ENCODE peak calls at places on chromosomes 3 and 15, in five cellular contexts. E is fibroblast of lung, N is IMR-90, L is HFF-Myc, Y is OCI-LY7. Z is an unnamed sample.

GRCh38 chr3:71006810-71007785 is 576.4 kb downstream of the FOXP1 start:
- DNase-seq in E (peak), N (no peak), L (no peak), Y (peak), Z (no peak)

GRCh38 chr3:9211155-9211950 is 38.1 kb downstream of the SRGAP3 start:
- DNase-seq in E (peak), N (peak), L (peak), Y (no peak), Z (no peak)

GRCh38 chr3:109478614-109479013 is 141.3 kb upstream of the DPPA4 start:
- DNase-seq in E (no peak), N (no peak), L (no peak), Y (no peak), Z (no peak)

GRCh38 chr15:89019436-89019835 is 68.8 kb upstream of the ABHD2 start:
- DNase-seq in E (no peak), N (no peak), L (no peak), Y (no peak), Z (no peak)

GRCh38 chr15:74884428-74885223 is 5.2 kb upstream of the MPI start:
- DNase-seq in E (no peak), N (peak), L (no peak), Y (no peak), Z (no peak)

GRCh38 chr3:153045150-153045549 is 116.9 kb upstream of the RAP2B start:
- DNase-seq in E (no peak), N (no peak), L (no peak), Y (no peak), Z (no peak)

GRCh38 chr3:124814620-124815421 is 72.3 kb downstream of the ITGB5 start:
- DNase-seq in E (peak), N (peak), L (no peak), Y (no peak), Z (no peak)

GRCh38 chr15:54941417-54941816 is 255.3 kb downstream of the RSL24D1 start:
- DNase-seq in E (no peak), N (no peak), L (no peak), Y (no peak), Z (no peak)

GRCh38 chr3:62379206-62379834 is 6.0 kb upstream of the FEZF2 start:
- DNase-seq in E (no peak), N (no peak), L (no peak), Y (no peak), Z (no peak)

GRCh38 chr3:10957976-10958749 is 34.4 kb upstream of the SLC6A1 start:
- DNase-seq in E (no peak), N (no peak), L (no peak), Y (no peak), Z (no peak)

GRCh38 chr3:68876112-68876713 is 56.1 kb downstream of the TAFA4 start:
- DNase-seq in E (peak), N (peak), L (peak), Y (peak), Z (peak)

GRCh38 chr3:184674626-184675025 is 37.2 kb downstream of the MAGEF1 start:
- DNase-seq in E (no peak), N (no peak), L (no peak), Y (no peak), Z (no peak)

GRCh38 chr15:39273805-39274411 is 307.0 kb upstream of the THBS1 start:
- DNase-seq in E (peak), N (peak), L (no peak), Y (no peak), Z (no peak)

GRCh38 chr3:112958749-112959560 is 15.9 kb downstream of the CD200R1 start:
- DNase-seq in E (peak), N (no peak), L (no peak), Y (no peak), Z (no peak)

GRCh38 chr3:152026033-152026556 is 152.7 kb downstream of the SUCNR1 start:
- DNase-seq in E (peak), N (peak), L (peak), Y (no peak), Z (peak)

GRCh38 chr3:3170998-3171397 is 8.5 kb downstream of the CRBN start:
- DNase-seq in E (peak), N (peak), L (no peak), Y (peak), Z (no peak)

GRCh38 chr3:133208184-133208583 is 170.0 kb downstream of the TMEM108 start:
- DNase-seq in E (no peak), N (no peak), L (no peak), Y (peak), Z (no peak)

GRCh38 chr3:35733276-35733675 is 94.0 kb downstream of the ARPP21 start:
- DNase-seq in E (no peak), N (no peak), L (no peak), Y (no peak), Z (no peak)

GRCh38 chr15:82936966-82937647 is 15.4 kb downstream of the HOMER2 start:
- DNase-seq in E (no peak), N (peak), L (no peak), Y (no peak), Z (peak)

GRCh38 chr15:92930776-92931175 is 30.7 kb downstream of the CHD2 start:
- DNase-seq in E (peak), N (peak), L (no peak), Y (no peak), Z (peak)

GRCh38 chr3:42179110-42179725 is 86.8 kb downstream of the CCK start:
- DNase-seq in E (peak), N (peak), L (peak), Y (no peak), Z (peak)

GRCh38 chr15:49675051-49675450 is 54.2 kb downstream of the DTWD1 start:
- DNase-seq in E (peak), N (peak), L (peak), Y (no peak), Z (peak)

DNA sequence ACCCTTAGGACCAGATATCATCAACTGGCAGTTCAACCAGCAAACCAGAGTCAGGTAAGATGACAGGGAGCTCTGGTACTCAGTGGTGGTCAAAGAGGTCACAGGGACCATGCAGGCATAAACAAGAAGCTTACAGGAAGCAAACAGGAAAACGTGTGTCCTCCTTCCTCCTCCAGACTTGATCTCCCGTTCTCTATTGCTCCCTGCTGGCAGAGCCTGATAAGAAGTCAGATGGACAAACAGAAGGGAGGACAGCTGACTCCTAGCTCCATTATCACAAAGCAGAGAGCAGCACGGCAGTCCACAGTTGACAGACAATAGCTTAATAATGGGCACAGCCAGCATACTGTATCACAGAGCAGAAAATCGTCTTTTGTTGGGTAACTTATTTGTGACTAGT is 156.5 kb upstream of the SLC2A2 start:
- DNase-seq in E (peak), N (peak), L (no peak), Y (no peak), Z (no peak)
- TF ChIP-seq CTCF in E (peak), N (peak), L (peak), Y (peak), Z (peak)

DNA sequence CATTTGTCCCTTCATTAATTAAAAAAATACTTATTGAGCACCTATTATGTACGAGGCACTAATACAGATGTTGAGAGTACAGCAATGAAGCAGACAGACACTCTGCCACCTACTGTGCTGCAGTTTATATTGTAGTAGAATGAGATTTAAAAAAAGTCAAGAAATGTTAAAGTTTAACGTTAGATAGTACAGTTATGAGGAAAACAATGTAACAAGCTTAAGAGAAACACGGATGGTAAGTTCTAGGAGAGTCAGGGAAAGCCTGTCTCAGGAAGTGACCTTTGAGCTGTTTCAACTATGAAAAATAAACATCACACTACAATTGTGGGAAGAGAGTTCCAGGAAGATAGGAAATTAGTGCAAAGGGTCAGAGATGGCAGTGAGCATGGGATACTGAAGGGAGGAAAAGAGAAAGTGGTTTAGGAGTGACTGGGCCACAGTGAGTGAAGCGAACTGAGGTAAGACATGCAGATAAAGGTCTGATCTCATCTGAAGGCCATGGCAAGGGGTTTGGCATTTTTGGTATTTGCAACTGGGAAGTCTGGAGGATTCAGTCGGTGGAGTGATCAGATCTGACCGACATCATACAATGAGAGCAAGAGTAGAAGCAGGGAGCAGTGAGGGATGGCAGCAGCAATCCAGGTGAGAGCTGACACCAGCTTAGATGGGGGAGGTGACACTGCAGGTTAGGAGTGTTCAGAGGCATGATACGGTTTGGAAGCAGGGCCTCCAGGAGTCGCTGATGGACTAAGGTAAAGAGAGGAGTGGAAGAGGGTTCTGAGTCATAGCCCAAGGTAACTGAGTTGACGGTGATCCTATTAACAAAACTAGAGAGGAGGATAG is 28.5 kb downstream of the PLSCR4 start:
- DNase-seq in E (peak), N (peak), L (no peak), Y (no peak), Z (no peak)
- H3K4me3 ChIP-seq in E (no peak), N (no peak), L (no peak), Y (no peak), Z (no peak)

DNA sequence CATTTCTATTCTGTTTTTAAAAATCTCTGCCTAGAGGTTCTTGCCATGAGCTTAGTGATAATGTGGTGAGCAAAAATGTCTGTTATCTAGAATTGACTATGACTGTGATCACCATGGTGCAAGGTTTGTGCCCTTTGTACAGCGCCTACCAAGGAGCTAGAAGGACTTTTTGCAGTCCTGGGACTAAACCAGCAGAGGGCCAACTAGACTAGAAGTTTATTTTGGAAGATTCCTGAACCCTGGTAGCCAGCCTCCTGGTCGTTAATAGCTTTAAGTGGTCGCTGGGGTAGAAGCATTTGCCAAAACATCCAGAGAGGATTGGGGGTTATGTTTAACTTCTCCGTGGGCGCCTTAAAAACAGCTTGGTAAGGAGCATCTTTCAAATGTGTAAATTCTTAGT is 7.8 kb downstream of the SCG5 start:
- DNase-seq in E (peak), N (peak), L (no peak), Y (no peak), Z (no peak)
- TF ChIP-seq CTCF in E (peak), N (peak), L (peak), Y (peak), Z (peak)

GRCh38 chr15:25441111-25441510 is 2.3 kb upstream of the UBE3A start:
- DNase-seq in E (no peak), N (no peak), L (no peak), Y (no peak), Z (no peak)
- H3K4me3 ChIP-seq in E (no peak), N (no peak), L (no peak), Y (no peak), Z (no peak)

DNA sequence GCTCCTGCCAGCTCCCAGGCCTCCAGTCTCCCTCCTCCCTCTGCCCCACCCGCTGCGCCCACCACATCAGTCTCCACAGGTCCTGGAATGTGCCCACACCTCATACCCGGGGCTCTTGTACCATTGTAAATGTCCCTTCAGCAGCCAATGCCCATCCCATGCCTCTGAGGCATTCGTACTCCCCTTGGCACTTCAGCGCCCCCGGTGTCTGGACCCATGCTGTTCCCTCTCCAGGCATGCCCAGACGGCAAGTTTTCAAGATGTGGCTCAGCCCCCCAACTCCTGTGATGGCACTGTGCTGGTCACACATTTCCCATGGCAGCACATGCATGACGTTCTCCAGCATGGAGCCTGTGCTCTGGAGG is 13.3 kb downstream of the PLXND1 start:
- DNase-seq in E (no peak), N (no peak), L (no peak), Y (no peak), Z (no peak)
- TF ChIP-seq CTCF in E (peak), N (no peak), L (peak), Y (peak), Z (peak)

Z was measured in retinal pigment epithelial cell.